ENCODE peak calls at places on chromosomes 16 and 17, in nine cellular contexts. R, E, H, C, M, A, K, X and F are unnamed samples.

GRCh38 chr16:69772560-69773254 is 10.6 kb downstream of the WWP2 start:
- DNase-seq in R (no peak), E (no peak), H (no peak), C (no peak), M (peak), A (peak), K (no peak), X (no peak), F (no peak)

GRCh38 chr16:67528222-67528869 is at the start of gene RIPOR1:
- DNase-seq in R (peak), E (peak), H (peak), C (peak), M (no peak), A (peak), K (peak), X (peak), F (no peak)

GRCh38 chr16:8674413-8675022 is at the start of gene ABAT:
- DNase-seq in R (peak), E (peak), H (peak), C (peak), M (peak), A (peak), K (peak), X (peak), F (peak)

GRCh38 chr17:50033316-50033715 is 22.6 kb upstream of the ITGA3 start:
- DNase-seq in R (no peak), E (no peak), H (no peak), C (peak), M (no peak), A (no peak), K (peak), X (no peak), F (no peak)

GRCh38 chr17:57902800-57903759 is 52.1 kb downstream of the CUEDC1 start:
- DNase-seq in R (peak), E (peak), H (peak), C (no peak), M (peak), A (no peak), K (peak), X (peak), F (peak)

GRCh38 chr17:46818319-46818928 is at the start of gene WNT3:
- DNase-seq in R (no peak), E (no peak), H (peak), C (peak), M (no peak), A (peak), K (no peak), X (no peak), F (no peak)

GRCh38 chr16:84514874-84515835 is 10.7 kb upstream of the MEAK7 start:
- DNase-seq in R (peak), E (no peak), H (peak), C (no peak), M (no peak), A (peak), K (no peak), X (no peak), F (peak)

GRCh38 chr17:31657876-31658275 is 201.2 kb downstream of the COPRS start:
- DNase-seq in R (no peak), E (no peak), H (no peak), C (no peak), M (no peak), A (no peak), K (no peak), X (no peak), F (no peak)

GRCh38 chr16:55033225-55034156 is 102.8 kb downstream of the IRX5 start:
- DNase-seq in R (no peak), E (no peak), H (no peak), C (no peak), M (no peak), A (no peak), K (no peak), X (no peak), F (no peak)

GRCh38 chr17:50129303-50129945 is 536 bp downstream of the SAMD14 start:
- DNase-seq in R (peak), E (no peak), H (no peak), C (peak), M (no peak), A (peak), K (peak), X (no peak), F (no peak)

GRCh38 chr17:45230787-45231480 is 9.2 kb downstream of the FMNL1 start:
- DNase-seq in R (no peak), E (no peak), H (no peak), C (peak), M (peak), A (no peak), K (peak), X (peak), F (peak)

GRCh38 chr16:19885456-19886060 is 910 bp upstream of the GPRC5B start:
- DNase-seq in R (no peak), E (no peak), H (no peak), C (no peak), M (no peak), A (no peak), K (no peak), X (no peak), F (no peak)

GRCh38 chr16:54072237-54072636 is 214.3 kb downstream of the IRX3 start:
- DNase-seq in R (no peak), E (no peak), H (no peak), C (no peak), M (no peak), A (peak), K (no peak), X (no peak), F (no peak)

GRCh38 chr16:88560722-88561484 is 9.3 kb upstream of the ZC3H18 start:
- DNase-seq in R (peak), E (no peak), H (no peak), C (no peak), M (peak), A (peak), K (peak), X (peak), F (no peak)

GRCh38 chr16:21060027-21060510 is 90.6 kb downstream of the DNAH3 start:
- DNase-seq in R (no peak), E (no peak), H (no peak), C (no peak), M (no peak), A (no peak), K (no peak), X (no peak), F (no peak)

GRCh38 chr17:35448214-35448898 is at the start of gene SLFN13:
- DNase-seq in R (peak), E (peak), H (peak), C (peak), M (peak), A (peak), K (peak), X (peak), F (peak)

GRCh38 chr17:33260638-33261037 is 32.5 kb downstream of the ASIC2 start:
- DNase-seq in R (no peak), E (no peak), H (no peak), C (no peak), M (no peak), A (no peak), K (no peak), X (no peak), F (no peak)

GRCh38 chr16:72604375-72604774 is 432.4 kb upstream of the PMFBP1 start:
- DNase-seq in R (no peak), E (no peak), H (no peak), C (no peak), M (no peak), A (no peak), K (no peak), X (no peak), F (no peak)

DNA sequence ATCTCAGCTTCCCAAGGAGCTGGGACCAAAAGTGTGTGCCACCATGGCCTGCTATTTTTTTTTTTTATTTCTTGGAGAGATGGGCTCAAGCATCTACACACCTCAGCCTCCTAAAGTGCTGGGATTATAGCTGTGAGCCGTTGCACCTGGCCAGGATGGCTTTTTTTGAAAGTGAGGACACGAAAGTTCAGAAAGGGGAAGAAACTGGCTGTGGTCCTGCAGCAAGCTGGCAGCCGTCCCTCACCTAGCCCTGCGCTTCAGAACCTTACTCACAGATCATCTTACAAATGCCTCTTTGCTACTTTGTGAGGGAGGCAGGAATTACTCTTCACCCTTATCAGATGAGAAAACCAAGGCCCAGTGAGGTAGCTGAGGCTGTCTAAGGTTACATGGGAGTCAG is 4.5 kb upstream of the PPY start:
- DNase-seq in R (no peak), E (no peak), H (peak), C (no peak), M (no peak), A (no peak), K (no peak), X (no peak), F (no peak)
- H3K4me2 ChIP-seq in R (no peak), E (no peak), H (no peak), C (no peak), M (no peak), A (no peak), K (no peak), X (no peak), F (no peak)

GRCh38 chr17:4406386-4406785 is 27.4 kb upstream of the SPNS3 start:
- DNase-seq in R (no peak), E (no peak), H (peak), C (no peak), M (no peak), A (no peak), K (no peak), X (no peak), F (no peak)
- H3K4me2 ChIP-seq in R (no peak), E (no peak), H (no peak), C (no peak), M (no peak), A (no peak), K (no peak), X (no peak), F (no peak)

DNA sequence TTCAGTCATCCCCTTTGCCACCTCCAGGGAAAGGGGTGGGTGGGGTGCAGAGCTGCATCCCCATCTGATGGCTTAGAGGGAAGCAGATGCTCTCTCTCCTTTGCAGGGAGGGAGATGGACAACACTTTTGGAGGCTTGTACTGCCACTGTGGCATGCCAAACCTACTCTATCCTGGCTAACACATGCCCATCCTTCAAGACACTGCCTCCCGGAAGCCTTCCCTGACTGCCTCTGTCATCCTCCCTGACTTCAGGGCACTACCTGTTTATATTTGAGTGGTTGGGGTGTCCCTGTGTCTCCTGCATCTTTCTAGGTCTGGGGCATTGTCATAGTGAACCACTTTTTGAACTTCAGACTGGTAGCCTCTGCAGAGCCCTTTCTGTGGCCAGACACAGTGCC is 202.3 kb downstream of the ZNF423 start:
- DNase-seq in R (no peak), E (no peak), H (no peak), C (no peak), M (no peak), A (no peak), K (no peak), X (no peak), F (no peak)
- H3K4me2 ChIP-seq in R (no peak), E (no peak), H (no peak), C (no peak), M (no peak), A (no peak), K (no peak), X (no peak), F (no peak)

DNA sequence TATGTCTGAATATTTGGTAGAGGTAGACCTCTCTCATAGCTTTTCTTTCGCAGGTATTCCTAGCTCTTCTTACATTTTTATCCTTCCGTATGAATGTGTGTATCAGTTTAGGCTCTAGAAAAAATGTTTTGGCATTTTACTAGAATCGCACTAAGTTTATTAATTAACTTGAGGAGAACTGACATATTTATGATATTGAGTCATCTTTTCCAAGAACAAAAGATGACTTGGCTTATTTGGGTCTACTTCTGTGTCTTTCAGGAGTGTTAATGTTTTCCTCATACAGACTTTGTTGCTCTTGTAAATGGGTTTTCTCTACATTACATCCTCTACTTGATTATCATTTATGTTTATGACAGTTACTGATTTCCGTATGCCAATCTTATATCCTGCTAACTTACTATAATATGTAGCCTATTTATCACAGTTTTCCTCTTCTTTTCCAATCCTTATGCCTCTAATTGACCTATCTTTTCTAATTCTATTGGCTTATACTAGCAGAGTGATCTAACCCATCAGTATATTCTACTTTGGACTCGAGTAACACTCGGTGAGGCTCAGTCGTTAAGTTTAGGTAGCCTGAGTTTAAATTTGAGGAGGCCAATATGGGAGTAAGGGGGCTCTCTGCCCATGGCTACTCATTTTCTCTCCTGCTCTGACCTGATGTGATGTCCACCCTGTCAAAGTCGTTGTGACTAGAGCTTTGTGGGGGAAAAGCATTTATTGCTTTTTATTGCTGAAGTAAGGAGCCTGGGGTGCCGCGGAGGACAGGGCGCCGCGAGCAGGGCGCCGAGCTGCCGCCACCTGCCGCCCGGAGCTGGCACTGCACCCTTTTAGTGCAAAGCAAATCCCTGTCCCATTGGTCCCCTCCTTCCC is 20.0 kb downstream of the ST6GALNAC1 start:
- DNase-seq in R (peak), E (peak), H (peak), C (peak), M (peak), A (peak), K (peak), X (peak), F (no peak)
- H3K4me2 ChIP-seq in R (peak), E (peak), H (no peak), C (peak), M (peak), A (no peak), K (peak), X (peak), F (peak)

DNA sequence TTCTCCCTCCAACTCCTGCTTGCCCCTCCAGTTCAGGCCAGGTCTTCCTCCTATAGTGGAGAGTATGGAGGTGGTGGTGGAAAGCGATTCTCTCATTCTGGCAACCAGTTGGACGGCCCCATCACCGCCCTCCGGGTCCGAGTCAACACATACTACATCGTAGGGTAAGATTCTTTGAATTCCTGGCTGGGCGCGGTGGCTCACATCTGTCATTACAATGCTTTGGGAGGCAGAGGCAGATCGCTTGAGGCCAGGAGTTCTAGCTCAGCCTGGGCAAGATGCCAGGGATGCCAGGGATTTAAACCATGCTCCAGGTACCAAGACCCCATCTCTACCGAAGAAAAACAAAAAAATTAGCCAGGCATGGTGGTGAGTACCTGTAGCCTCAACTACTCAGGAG is 1.4 kb downstream of the ZG16 start:
- DNase-seq in R (no peak), E (no peak), H (no peak), C (no peak), M (peak), A (no peak), K (no peak), X (peak), F (peak)
- H3K4me2 ChIP-seq in R (no peak), E (peak), H (no peak), C (no peak), M (no peak), A (no peak), K (no peak), X (no peak), F (peak)

GRCh38 chr16:56817056-56817455 is 48.0 kb upstream of the SLC12A3 start:
- DNase-seq in R (no peak), E (no peak), H (no peak), C (no peak), M (no peak), A (no peak), K (no peak), X (no peak), F (no peak)

GRCh38 chr16:56817938-56818337 is 47.1 kb upstream of the SLC12A3 start:
- DNase-seq in R (no peak), E (no peak), H (no peak), C (no peak), M (no peak), A (no peak), K (no peak), X (no peak), F (no peak)

GRCh38 chr16:56815721-56816120 is 49.3 kb upstream of the SLC12A3 start:
- DNase-seq in R (no peak), E (no peak), H (no peak), C (no peak), M (no peak), A (no peak), K (peak), X (no peak), F (no peak)

GRCh38 chr16:56814537-56815432 is 50.2 kb upstream of the SLC12A3 start:
- DNase-seq in R (no peak), E (peak), H (no peak), C (no peak), M (no peak), A (peak), K (peak), X (no peak), F (no peak)

GRCh38 chr16:56812884-56813283 is 52.1 kb upstream of the SLC12A3 start:
- DNase-seq in R (no peak), E (peak), H (no peak), C (no peak), M (peak), A (no peak), K (peak), X (peak), F (no peak)
- H3K4me2 ChIP-seq in R (no peak), E (peak), H (no peak), C (peak), M (peak), A (no peak), K (no peak), X (peak), F (peak)

DNA sequence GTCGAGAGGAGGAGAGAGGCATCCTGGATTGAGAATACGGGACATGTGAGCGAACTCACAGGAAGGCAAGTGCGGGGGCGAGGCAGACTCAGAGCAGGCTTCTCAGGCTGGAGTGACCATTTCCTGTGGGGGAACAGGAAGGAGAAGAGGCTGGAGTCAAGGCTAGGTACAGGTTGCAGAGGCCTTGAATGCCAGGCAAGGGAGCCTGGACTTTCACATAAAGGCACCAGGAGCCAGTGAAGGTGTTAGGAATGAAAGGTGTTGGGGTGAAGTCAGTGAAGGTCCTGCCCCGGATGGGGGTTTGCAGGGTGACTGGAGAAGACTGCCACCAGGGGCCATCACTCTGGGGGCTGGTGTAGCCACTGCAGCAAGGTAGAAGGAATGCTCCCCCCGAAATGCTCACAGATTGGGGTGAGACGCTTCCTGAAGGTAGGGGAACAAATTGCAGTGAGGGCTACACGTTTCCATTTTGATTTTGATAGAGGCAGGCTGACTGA is 5.3 kb upstream of the GPRC5C start:
- DNase-seq in R (no peak), E (no peak), H (no peak), C (no peak), M (no peak), A (no peak), K (no peak), X (no peak), F (no peak)
- H3K4me2 ChIP-seq in R (peak), E (peak), H (no peak), C (no peak), M (peak), A (peak), K (no peak), X (no peak), F (peak)

GRCh38 chr17:75365931-75366275 is 39.6 kb downstream of the GRB2 start:
- DNase-seq in R (no peak), E (no peak), H (no peak), C (no peak), M (no peak), A (no peak), K (no peak), X (peak), F (no peak)
- H3K4me2 ChIP-seq in R (no peak), E (peak), H (peak), C (peak), M (no peak), A (peak), K (no peak), X (peak), F (no peak)

GRCh38 chr16:68533937-68534336 is 5.2 kb upstream of the ZFP90 start:
- DNase-seq in R (no peak), E (no peak), H (no peak), C (no peak), M (no peak), A (no peak), K (no peak), X (no peak), F (no peak)

GRCh38 chr16:68538880-68539701 is at the start of gene ZFP90:
- DNase-seq in R (peak), E (peak), H (peak), C (peak), M (peak), A (peak), K (peak), X (peak), F (peak)

DNA sequence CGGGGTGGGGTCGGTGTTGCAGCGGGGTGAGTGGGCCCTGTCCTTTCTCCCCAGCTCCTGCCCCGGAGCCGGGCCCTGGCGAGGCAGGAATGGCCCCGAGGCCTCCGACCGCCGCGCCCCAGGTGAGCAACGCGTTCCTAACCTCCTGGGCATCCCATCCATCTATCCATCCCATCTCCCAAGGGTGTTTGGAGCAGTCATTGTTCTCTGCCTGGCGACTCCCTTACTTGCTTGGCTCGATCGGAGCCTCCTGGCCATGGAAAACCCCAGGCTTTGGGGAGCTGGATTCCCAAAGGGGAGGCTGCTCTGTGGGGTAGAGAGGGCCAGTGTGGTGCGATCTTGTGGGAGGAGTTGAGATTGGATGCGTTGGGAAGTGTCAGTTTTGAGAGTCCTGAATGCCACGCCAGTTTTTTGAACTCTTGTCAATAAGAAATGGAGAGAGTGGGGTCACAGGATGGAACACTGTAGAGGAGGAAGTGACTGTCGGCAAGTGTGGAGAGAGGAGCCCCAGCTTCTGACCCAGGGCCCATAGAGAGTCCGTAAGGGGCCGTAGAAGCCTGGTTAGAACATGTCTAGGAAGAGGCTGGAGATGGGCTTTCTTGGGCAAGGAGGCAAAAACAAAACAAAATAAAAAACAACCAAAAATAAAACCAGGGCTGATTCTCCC is 746 bp downstream of the ZFP90 start:
- DNase-seq in R (peak), E (no peak), H (peak), C (no peak), M (peak), A (peak), K (peak), X (no peak), F (no peak)
- H3K4me2 ChIP-seq in R (peak), E (peak), H (peak), C (peak), M (peak), A (peak), K (peak), X (peak), F (peak)